ENCODE peak calls at places on chromosomes 11 and 22, in four cellular contexts. L is H1, G is IMR-90, R is H9. Z is an unnamed sample.

GRCh38 chr11:134528453-134528852 is 116.4 kb upstream of the B3GAT1 start:
- DNase-seq in L (peak; percentile 37), G (no peak), R (peak; percentile 17), Z (no peak)

GRCh38 chr11:46361283-46362145 is 14.3 kb downstream of the DGKZ start:
- DNase-seq in L (no peak), G (peak; percentile 72), R (no peak), Z (no peak)

GRCh38 chr11:118133816-118134215 is 18.8 kb downstream of the SCN4B start:
- DNase-seq in L (no peak), G (no peak), R (no peak), Z (no peak)

GRCh38 chr11:14114269-14114668 is 151.7 kb downstream of the SPON1 start:
- DNase-seq in L (no peak), G (no peak), R (no peak), Z (no peak)

GRCh38 chr11:46203746-46204145 is 73.7 kb upstream of the CREB3L1 start:
- DNase-seq in L (no peak), G (no peak), R (no peak), Z (no peak)

GRCh38 chr11:117876341-117877119 is at the start of gene FXYD6:
- DNase-seq in L (peak; percentile 78), G (no peak), R (peak; percentile 76), Z (peak; percentile 84)

GRCh38 chr11:26931248-26931631 is 62.7 kb upstream of the FIBIN start:
- DNase-seq in L (no peak), G (peak; percentile 30), R (no peak), Z (no peak)

GRCh38 chr22:49599691-49600451 is 227.8 kb downstream of the BRD1 start:
- DNase-seq in L (peak; percentile 33), G (no peak), R (no peak), Z (no peak)

GRCh38 chr22:21778705-21779363 is 43.2 kb upstream of the YPEL1 start:
- DNase-seq in L (no peak), G (peak; percentile 90), R (no peak), Z (peak; percentile 41)

GRCh38 chr11:72588656-72589410 is 85.4 kb downstream of the PDE2A start:
- DNase-seq in L (no peak), G (no peak), R (no peak), Z (no peak)

GRCh38 chr11:125609545-125609944 is 15.4 kb upstream of the CHEK1 start:
- DNase-seq in L (no peak), G (no peak), R (no peak), Z (no peak)

GRCh38 chr11:28799316-28799715 is 691.1 kb downstream of the METTL15 start:
- DNase-seq in L (no peak), G (no peak), R (no peak), Z (no peak)

GRCh38 chr11:36411202-36411640 is 98.9 kb downstream of the TRAF6 start:
- DNase-seq in L (no peak), G (no peak), R (no peak), Z (no peak)

GRCh38 chr11:111426615-111427014 is 47.5 kb upstream of the POU2AF1 start:
- DNase-seq in L (no peak), G (no peak), R (no peak), Z (no peak)

GRCh38 chr11:56474729-56475128 is 1.6 kb upstream of the OR5M3 start:
- DNase-seq in L (no peak), G (no peak), R (no peak), Z (no peak)
- H3K56ac ChIP-seq in L (no peak overlapping the region), G (no peak overlapping the region), R (no peak overlapping the region), Z (no peak overlapping the region)

GRCh38 chr11:19240420-19241259 is at the start of gene E2F8:
- DNase-seq in L (peak; percentile 96), G (peak; percentile 89), R (peak; percentile 98), Z (peak; percentile 99)
- H4K8ac ChIP-seq in L (no peak within 1 kb of the TSS), G (no peak within 1 kb of the TSS), R (no peak within 1 kb of the TSS), Z (no peak within 1 kb of the TSS)

DNA sequence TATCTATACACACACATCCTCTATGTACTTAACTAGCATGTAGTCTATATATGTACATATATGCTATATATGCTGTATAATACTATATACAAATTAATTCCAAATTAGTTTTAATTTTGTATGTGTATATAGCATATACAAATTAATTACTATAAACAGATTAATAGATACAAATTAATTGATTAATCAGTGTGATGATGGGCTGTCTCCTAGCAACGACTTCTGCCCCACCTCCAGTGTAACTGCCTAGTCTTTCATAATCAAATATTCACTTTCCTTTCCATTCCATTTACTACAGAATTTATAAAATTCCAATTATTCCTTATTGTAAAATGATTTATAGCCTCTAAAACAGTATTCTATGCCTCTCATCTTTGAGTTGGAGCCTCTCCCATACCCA is 1.0 kb downstream of the HBD start:
- DNase-seq in L (no peak), G (no peak), R (no peak), Z (no peak)
- H3K18ac ChIP-seq in L (no peak overlapping the region), G (no peak overlapping the region), R (no peak overlapping the region), Z (no peak overlapping the region)

DNA sequence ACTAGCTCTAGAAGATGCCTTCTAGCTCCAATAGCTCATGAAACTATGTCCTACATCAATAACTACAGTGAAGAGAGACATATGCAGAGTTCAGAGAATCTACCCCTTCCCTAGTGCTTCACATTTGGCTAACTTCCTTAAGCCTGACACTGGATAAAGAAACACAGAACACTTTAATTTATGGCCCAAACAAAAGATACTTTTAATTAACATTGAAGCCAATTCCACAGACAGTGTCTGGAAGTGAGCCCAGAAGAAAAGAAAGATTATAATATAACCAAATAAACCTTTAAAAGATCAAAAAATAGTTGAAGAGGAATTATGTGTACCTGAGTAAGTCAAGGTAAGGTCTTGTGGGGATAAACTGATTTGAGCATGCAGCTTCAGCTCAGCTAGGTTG is 255.2 kb downstream of the C11orf87 start:
- DNase-seq in L (no peak), G (no peak), R (no peak), Z (no peak)
- H3K56ac ChIP-seq in L (no peak overlapping the region), G (no peak overlapping the region), R (no peak overlapping the region), Z (no peak overlapping the region)

DNA sequence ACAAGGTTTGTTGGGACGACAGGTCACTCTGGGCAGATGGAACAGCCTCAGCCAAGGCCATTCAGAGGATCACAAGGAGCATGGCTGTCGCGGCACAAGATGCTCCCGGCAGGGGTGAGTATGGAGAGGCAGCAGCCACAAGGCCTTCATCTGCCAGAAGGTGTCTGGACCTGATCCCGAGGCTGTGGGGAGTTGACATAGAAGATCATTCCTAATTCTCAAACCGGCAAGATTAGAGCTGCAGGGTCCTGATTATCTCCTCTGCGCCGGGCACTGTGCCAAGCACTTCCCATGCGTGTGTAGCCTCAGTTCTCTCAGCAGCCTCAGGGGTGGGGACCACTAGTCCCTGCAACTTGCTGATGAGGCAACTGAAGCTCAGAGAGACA is 32.3 kb upstream of the RFPL3 start:
- DNase-seq in L (no peak), G (no peak), R (no peak), Z (no peak)
- H4K8ac ChIP-seq in L (peak overlapping the region; percentile 73), G (no peak overlapping the region), R (no peak overlapping the region), Z (no peak overlapping the region)

Z was measured in mesendoderm.